ENCODE peak calls at places on chromosomes 13 and 19, in five cellular contexts. U is GM23248, Q is neural progenitor cell, M is GM23338, L is PC-3. C is an unnamed sample.
A peak's percentile ranks its signal among the peaks of the same experiment; 100 is the strongest.

GRCh38 chr19:42531313-42531712 is 3.0 kb upstream of the CEACAM1 start:
- DNase-seq in U (no peak), Q (no peak), M (no peak), L (peak; percentile 84), C (no peak)

GRCh38 chr19:39341122-39341719 is 1.0 kb upstream of the SAMD4B start:
- DNase-seq in U (peak; percentile 61), Q (peak; percentile 72), M (peak; percentile 58), L (peak; percentile 9), C (peak; percentile 57)

GRCh38 chr19:36009220-36009619 is 607 bp upstream of the SYNE4 start:
- DNase-seq in U (peak; percentile 93), Q (peak; percentile 84), M (peak; percentile 82), L (peak; percentile 56), C (peak; percentile 85)

GRCh38 chr13:75405976-75406703 is 75.8 kb downstream of the TBC1D4 start:
- DNase-seq in U (no peak), Q (peak; percentile 30), M (no peak), L (no peak), C (no peak)

GRCh38 chr13:47250141-47250540 is 353.3 kb upstream of the HTR2A start:
- DNase-seq in U (peak; percentile 85), Q (no peak), M (no peak), L (peak; percentile 71), C (no peak)

GRCh38 chr13:34335662-34336007 is 517.7 kb downstream of the RFC3 start:
- DNase-seq in U (no peak), Q (no peak), M (no peak), L (no peak), C (no peak)

GRCh38 chr13:76516013-76516412 is 370.2 kb downstream of the KCTD12 start:
- DNase-seq in U (peak; percentile 70), Q (no peak), M (no peak), L (peak; percentile 61), C (no peak)

GRCh38 chr19:12723643-12724426 is at the start of gene TNPO2:
- DNase-seq in U (peak; percentile 73), Q (peak; percentile 92), M (peak; percentile 94), L (peak; percentile 74), C (peak; percentile 69)

GRCh38 chr13:108214511-108215383 is 589 bp downstream of the LIG4 start:
- DNase-seq in U (peak; percentile 48), Q (peak; percentile 51), M (peak; percentile 60), L (peak; percentile 19), C (peak; percentile 45)

GRCh38 chr19:41868120-41868988 is 8.3 kb downstream of the RPS19 start:
- DNase-seq in U (no peak), Q (no peak), M (no peak), L (no peak), C (no peak)

GRCh38 chr19:18287836-18288772 is 6.7 kb upstream of the JUND start:
- DNase-seq in U (no peak), Q (peak; percentile 89), M (peak; percentile 92), L (no peak), C (peak; percentile 58)

GRCh38 chr13:39451301-39451700 is 151.7 kb downstream of the LHFPL6 start:
- DNase-seq in U (peak; percentile 38), Q (no peak), M (no peak), L (no peak), C (peak; percentile 12)

GRCh38 chr13:71864094-71864980 is 2.7 kb downstream of the DACH1 start:
- DNase-seq in U (no peak), Q (peak; percentile 87), M (peak; percentile 78), L (no peak), C (peak; percentile 61)

GRCh38 chr13:71867101-71867814 is at the start of gene DACH1:
- DNase-seq in U (peak; percentile 35), Q (peak; percentile 86), M (peak; percentile 68), L (peak; percentile 24), C (peak; percentile 76)

GRCh38 chr13:71866173-71867091 is 572 bp downstream of the DACH1 start:
- DNase-seq in U (peak; percentile 24), Q (peak; percentile 71), M (peak; percentile 33), L (no peak), C (peak; percentile 44)

GRCh38 chr13:71864981-71865857 is 1.8 kb downstream of the DACH1 start:
- DNase-seq in U (no peak), Q (peak; percentile 68), M (peak; percentile 62), L (no peak), C (peak; percentile 34)

GRCh38 chr13:71865858-71866172 is 1.2 kb downstream of the DACH1 start:
- DNase-seq in U (no peak), Q (peak; percentile 35), M (peak; percentile 14), L (no peak), C (no peak)
- TF ChIP-seq EZH2 in U (no peak), Q (no peak), M (no peak), L (no peak), C (no peak)

GRCh38 chr19:16338470-16339360 is 14.1 kb downstream of the KLF2 start:
- DNase-seq in U (peak; percentile 95), Q (no peak), M (peak; percentile 40), L (peak; percentile 91), C (no peak)
- H3K4me1 ChIP-seq in U (peaks cover 42% of the 10 kb centered on the region), Q (no peaks in the 10 kb centered on the region), M (peaks cover 7% of the 10 kb centered on the region), L (peaks cover 22% of the 10 kb centered on the region), C (peaks cover 3% of the 10 kb centered on the region)

GRCh38 chr19:2702170-2703076 is at the start of gene GNG7:
- DNase-seq in U (peak; percentile 77), Q (peak; percentile 97), M (peak; percentile 96), L (peak; percentile 81), C (peak; percentile 96)
- TF ChIP-seq EZH2 in U (no peak), Q (no peak), M (no peak), L (no peak), C (no peak)

GRCh38 chr19:19427935-19428334 is 22.5 kb downstream of the GATAD2A start:
- DNase-seq in U (no peak), Q (no peak), M (no peak), L (no peak), C (no peak)

GRCh38 chr19:19426799-19427198 is 21.3 kb downstream of the GATAD2A start:
- DNase-seq in U (no peak), Q (no peak), M (no peak), L (no peak), C (no peak)

GRCh38 chr19:19428746-19429145 is 23.3 kb downstream of the GATAD2A start:
- DNase-seq in U (no peak), Q (no peak), M (no peak), L (no peak), C (no peak)

GRCh38 chr19:19427302-19427701 is 21.8 kb downstream of the GATAD2A start:
- DNase-seq in U (no peak), Q (no peak), M (no peak), L (no peak), C (no peak)

GRCh38 chr19:19429361-19429760 is 23.9 kb downstream of the GATAD2A start:
- DNase-seq in U (no peak), Q (no peak), M (no peak), L (no peak), C (no peak)
- H3K4me1 ChIP-seq in U (peaks cover 7% of the 10 kb centered on the region), Q (peaks cover 18% of the 10 kb centered on the region), M (peaks cover 39% of the 10 kb centered on the region), L (no peaks in the 10 kb centered on the region), C (no peaks in the 10 kb centered on the region)

GRCh38 chr19:50670102-50670380 is 20.8 kb downstream of the C19orf81 start:
- DNase-seq in U (no peak), Q (no peak), M (no peak), L (no peak), C (no peak)

GRCh38 chr19:50667177-50667758 is 18.0 kb downstream of the C19orf81 start:
- DNase-seq in U (no peak), Q (no peak), M (peak; percentile 43), L (no peak), C (no peak)

GRCh38 chr19:50667759-50668231 is 18.6 kb downstream of the C19orf81 start:
- DNase-seq in U (no peak), Q (no peak), M (peak; percentile 39), L (no peak), C (no peak)

GRCh38 chr19:50669319-50670101 is 20.3 kb downstream of the C19orf81 start:
- DNase-seq in U (peak; percentile 54), Q (no peak), M (peak; percentile 35), L (peak; percentile 64), C (peak; percentile 44)

DNA sequence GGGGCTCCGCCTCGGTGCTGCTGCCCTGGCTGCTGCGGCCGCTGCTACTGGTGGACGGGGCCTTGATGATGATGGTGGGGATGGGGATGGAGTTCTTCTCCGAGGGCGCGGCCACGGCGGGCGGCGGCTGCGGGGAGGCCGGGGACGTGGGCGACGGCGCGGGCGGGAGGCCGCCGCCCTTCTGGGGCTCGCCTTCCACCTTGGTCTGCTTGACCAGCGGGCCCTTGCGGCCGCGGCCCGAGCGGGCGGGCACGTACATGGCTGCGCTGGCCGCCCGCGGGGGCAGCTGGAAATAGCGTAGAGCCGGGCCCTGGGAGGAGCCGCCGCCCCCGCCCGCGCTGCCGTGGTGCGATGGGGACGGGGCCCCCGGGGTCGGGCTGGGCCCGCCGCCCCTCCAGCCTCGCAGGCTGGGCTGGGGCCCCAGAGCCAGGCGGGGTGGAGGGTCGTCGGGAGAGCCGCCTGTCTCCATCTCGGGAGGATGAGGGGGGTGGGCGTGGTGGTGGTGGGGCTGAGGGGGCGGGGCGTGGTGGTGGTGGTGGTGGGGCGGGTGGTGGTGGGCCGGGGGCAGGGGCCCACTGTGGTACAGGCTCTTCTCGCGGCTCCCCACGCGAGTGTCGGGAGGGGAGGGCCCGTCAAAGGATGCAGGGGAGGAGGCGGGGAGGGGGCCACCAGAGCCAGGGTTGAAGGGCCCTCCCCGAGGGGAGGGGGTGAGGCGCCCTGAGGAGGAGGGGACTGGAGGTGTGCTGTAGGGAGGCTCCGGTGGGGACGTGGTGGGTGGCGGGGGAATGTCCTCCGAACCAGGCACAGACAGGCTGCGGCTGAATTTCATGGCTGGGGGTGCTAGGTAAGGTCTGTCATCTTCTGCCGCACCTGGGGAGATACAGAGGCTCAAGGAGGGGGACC is 19.4 kb downstream of the C19orf81 start:
- DNase-seq in U (peak; percentile 18), Q (peak; percentile 39), M (no peak), L (no peak), C (no peak)
- TF ChIP-seq EZH2 in U (peak; percentile 21), Q (no peak), M (peak; percentile 81), L (no peak), C (no peak)

DNA sequence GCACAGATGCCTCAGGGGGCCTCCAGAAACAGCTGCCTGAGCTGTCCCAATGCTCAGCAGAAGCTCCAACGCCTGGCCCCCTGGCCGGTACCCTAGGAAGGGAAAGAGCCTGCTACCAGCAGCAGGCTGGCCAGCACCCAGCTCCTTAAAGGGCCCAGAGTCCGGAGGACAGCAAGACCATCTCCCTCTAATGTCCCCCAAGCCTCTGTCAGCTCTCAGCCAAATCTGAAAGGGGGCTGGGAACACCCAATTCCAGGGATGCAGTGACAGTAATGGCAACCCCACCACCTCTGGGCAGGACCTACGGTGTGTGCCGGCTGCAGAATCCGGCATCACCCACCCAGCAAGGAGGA is 4.2 kb downstream of the PPP6R1 start:
- DNase-seq in U (no peak), Q (no peak), M (no peak), L (no peak), C (no peak)
- H3K4me1 ChIP-seq in U (peaks cover 21% of the 10 kb centered on the region), Q (peaks cover 13% of the 10 kb centered on the region), M (peaks cover 20% of the 10 kb centered on the region), L (peaks cover 60% of the 10 kb centered on the region), C (peaks cover 19% of the 10 kb centered on the region)

GRCh38 chr13:101917475-101917810 is 465.0 kb downstream of the ITGBL1 start:
- DNase-seq in U (no peak), Q (peak; percentile 54), M (peak; percentile 61), L (no peak), C (no peak)
- TF ChIP-seq EZH2 in U (peak; percentile 5), Q (peak; percentile 30), M (peak; percentile 68), L (no peak), C (no peak)

C was measured in hepatocyte.